ENCODE peak calls at places on chromosomes 1 and 21, in four cellular contexts. J, M, W and E are unnamed samples.

GRCh38 chr1:38778521-38778920 is 81.1 kb downstream of the RRAGC start:
- DNase-seq in J (no peak), M (no peak), W (no peak), E (no peak)

GRCh38 chr1:10106241-10106640 is 73.5 kb downstream of the UBE4B start:
- DNase-seq in J (no peak), M (no peak), W (no peak), E (no peak)

GRCh38 chr1:30522031-30523004 is 201.1 kb downstream of the MATN1 start:
- DNase-seq in J (no peak), M (peak; percentile 82), W (peak; percentile 8), E (peak; percentile 19)

GRCh38 chr1:45038240-45038639 is 26.2 kb downstream of the UROD start:
- DNase-seq in J (no peak), M (no peak), W (no peak), E (no peak)

GRCh38 chr21:43269461-43269860 is 100.7 kb downstream of the CRYAA start:
- DNase-seq in J (no peak), M (peak; percentile 6), W (no peak), E (peak; percentile 28)

GRCh38 chr1:37480125-37480466 is 5.7 kb downstream of the ZC3H12A start:
- DNase-seq in J (no peak), M (no peak), W (no peak), E (no peak)

GRCh38 chr1:67811816-67812215 is 21.5 kb downstream of the GNG12 start:
- DNase-seq in J (no peak), M (no peak), W (no peak), E (no peak)

GRCh38 chr1:55568732-55569131 is 353.6 kb upstream of the USP24 start:
- DNase-seq in J (no peak), M (no peak), W (no peak), E (no peak)

GRCh38 chr1:51863384-51863783 is 15.1 kb downstream of the NRDC start:
- DNase-seq in J (no peak), M (no peak), W (no peak), E (no peak)

GRCh38 chr1:210570116-210570515 is 241.4 kb downstream of the HHAT start:
- DNase-seq in J (no peak), M (no peak), W (no peak), E (no peak)

GRCh38 chr1:247322849-247323586 is 8.6 kb downstream of the ZNF496 start:
- DNase-seq in J (no peak), M (no peak), W (no peak), E (no peak)

GRCh38 chr1:67058761-67059160 is 4.8 kb upstream of the SLC35D1 start:
- DNase-seq in J (no peak), M (no peak), W (peak; percentile 47), E (no peak)

GRCh38 chr1:5514519-5515183 is 477.6 kb downstream of the NPHP4 start:
- DNase-seq in J (no peak), M (peak; percentile 65), W (peak; percentile 7), E (peak; percentile 60)

GRCh38 chr1:223175032-223175431 is 32.0 kb upstream of the TLR5 start:
- DNase-seq in J (no peak), M (no peak), W (peak; percentile 9), E (no peak)
- TF ChIP-seq CTCF in J (peak; percentile 1), M (peak; percentile 58), W (peak; percentile 25), E (no peak)

GRCh38 chr1:175003521-175003920 is 3.8 kb downstream of the CACYBP start:
- DNase-seq in J (no peak), M (no peak), W (no peak), E (no peak)
- TF ChIP-seq CTCF in J (no peak), M (no peak), W (no peak), E (no peak)

GRCh38 chr1:119048624-119049404 is 60.7 kb upstream of the TBX15 start:
- DNase-seq in J (no peak), M (no peak), W (no peak), E (no peak)
- TF ChIP-seq CTCF in J (no peak), M (no peak), W (no peak), E (no peak)

GRCh38 chr1:25673962-25674928 is 57.7 kb downstream of the MAN1C1 start:
- DNase-seq in J (no peak), M (no peak), W (no peak), E (no peak)
- TF ChIP-seq CTCF in J (no peak), M (no peak), W (no peak), E (no peak)

GRCh38 chr1:84644472-84644871 is 45.8 kb downstream of the SSX2IP start:
- DNase-seq in J (no peak), M (no peak), W (no peak), E (no peak)
- TF ChIP-seq CTCF in J (no peak), M (no peak), W (no peak), E (no peak)

GRCh38 chr1:87325982-87326738 is 2.5 kb upstream of the LMO4 start:
- DNase-seq in J (no peak), M (no peak), W (peak; percentile 49), E (peak; percentile 67)
- TF ChIP-seq CTCF in J (peak; percentile 65), M (peak; percentile 86), W (peak; percentile 72), E (peak; percentile 87)

GRCh38 chr1:165449121-165449520 is 4.2 kb upstream of the RXRG start:
- DNase-seq in J (no peak), M (no peak), W (no peak), E (no peak)

GRCh38 chr1:165454211-165454610 is 9.3 kb upstream of the RXRG start:
- DNase-seq in J (no peak), M (no peak), W (no peak), E (no peak)

GRCh38 chr1:165455111-165455510 is 10.2 kb upstream of the RXRG start:
- DNase-seq in J (no peak), M (no peak), W (no peak), E (no peak)

GRCh38 chr1:165451696-165452095 is 6.8 kb upstream of the RXRG start:
- DNase-seq in J (no peak), M (no peak), W (no peak), E (no peak)

GRCh38 chr1:165452336-165453130 is 7.6 kb upstream of the RXRG start:
- DNase-seq in J (no peak), M (peak; percentile 27), W (no peak), E (no peak)
- TF ChIP-seq CTCF in J (no peak), M (peak; percentile 33), W (no peak), E (no peak)